ENCODE peak calls at places on chromosome 4, in ten cellular contexts. X, A, J, O, I, K, G, W, V and L are unnamed samples.

GRCh38 chr4:7673111-7673510 is 238.4 kb upstream of the PSAPL1 start:
- DNase-seq in X (no peak), A (no peak), J (no peak), O (no peak), I (no peak), K (no peak), G (no peak), W (no peak), V (no peak), L (no peak)

GRCh38 chr4:9925750-9926439 is 95.4 kb downstream of the SLC2A9 start:
- DNase-seq in X (no peak), A (no peak), J (no peak), O (no peak), I (no peak), K (no peak), G (no peak), W (no peak), V (no peak), L (no peak)

GRCh38 chr4:155405059-155405458 is 28.3 kb upstream of the MAP9 start:
- DNase-seq in X (no peak), A (no peak), J (no peak), O (no peak), I (no peak), K (peak), G (no peak), W (no peak), V (no peak), L (no peak)

GRCh38 chr4:25838526-25838925 is 24.3 kb downstream of the SEL1L3 start:
- DNase-seq in X (no peak), A (no peak), J (no peak), O (no peak), I (no peak), K (no peak), G (no peak), W (no peak), V (no peak), L (no peak)

GRCh38 chr4:168797176-168797575 is 212.9 kb downstream of the CBR4 start:
- DNase-seq in X (no peak), A (no peak), J (no peak), O (no peak), I (no peak), K (peak), G (no peak), W (no peak), V (no peak), L (peak)

GRCh38 chr4:80187677-80188076 is 9.6 kb upstream of the PRDM8 start:
- DNase-seq in X (no peak), A (no peak), J (no peak), O (no peak), I (no peak), K (no peak), G (no peak), W (no peak), V (no peak), L (no peak)

GRCh38 chr4:23805381-23805780 is 84.5 kb downstream of the PPARGC1A start:
- DNase-seq in X (no peak), A (no peak), J (no peak), O (no peak), I (no peak), K (peak), G (no peak), W (no peak), V (no peak), L (no peak)

GRCh38 chr4:77820836-77821561 is 1.8 kb upstream of the CNOT6L start:
- DNase-seq in X (no peak), A (no peak), J (no peak), O (no peak), I (no peak), K (no peak), G (no peak), W (no peak), V (peak), L (no peak)

GRCh38 chr4:16294455-16294854 is 68.2 kb upstream of the TAPT1 start:
- DNase-seq in X (no peak), A (no peak), J (no peak), O (no peak), I (no peak), K (no peak), G (no peak), W (no peak), V (no peak), L (peak)

GRCh38 chr4:7932333-7932732 is 7.3 kb downstream of the AFAP1 start:
- DNase-seq in X (no peak), A (no peak), J (no peak), O (no peak), I (no peak), K (no peak), G (no peak), W (no peak), V (no peak), L (no peak)

GRCh38 chr4:8840006-8840793 is 31.4 kb downstream of the HMX1 start:
- DNase-seq in X (no peak), A (no peak), J (no peak), O (peak), I (no peak), K (no peak), G (no peak), W (no peak), V (no peak), L (no peak)

DNA sequence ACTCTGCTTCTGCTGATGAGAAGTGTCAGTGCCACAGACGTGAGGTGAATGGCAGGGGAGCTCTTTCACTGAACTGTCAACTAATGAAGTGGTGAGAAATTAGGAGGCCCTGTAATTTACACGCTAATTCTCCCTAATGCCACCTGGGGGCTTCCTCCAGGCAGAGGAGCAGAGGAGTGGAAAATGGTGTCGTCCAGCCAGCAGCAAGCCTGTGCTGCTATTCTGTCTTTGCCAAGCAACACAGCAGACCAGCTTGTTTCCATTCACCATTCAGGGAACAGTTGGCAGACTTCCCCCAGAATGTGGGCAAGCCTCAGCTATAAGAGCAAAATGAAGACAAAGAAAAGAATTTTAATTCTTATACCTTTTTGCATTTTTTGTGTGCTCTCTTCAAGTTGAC is 245.2 kb upstream of the TET2 start:
- DNase-seq in X (no peak), A (no peak), J (no peak), O (no peak), I (no peak), K (peak), G (no peak), W (no peak), V (no peak), L (no peak)
- TF ChIP-seq CTCF in X (no peak), A (no peak), J (no peak), O (no peak), I (no peak), K (peak), G (peak), W (no peak), V (no peak), L (no peak)

GRCh38 chr4:186192068-186192751 is 843 bp downstream of the CYP4V2 start:
- DNase-seq in X (no peak), A (peak), J (no peak), O (peak), I (no peak), K (peak), G (no peak), W (peak), V (peak), L (peak)

GRCh38 chr4:186189656-186190055 is 1.7 kb upstream of the CYP4V2 start:
- DNase-seq in X (no peak), A (no peak), J (no peak), O (no peak), I (no peak), K (no peak), G (no peak), W (no peak), V (no peak), L (no peak)

GRCh38 chr4:186191266-186192067 is at the start of gene CYP4V2:
- DNase-seq in X (peak), A (peak), J (peak), O (peak), I (peak), K (peak), G (no peak), W (peak), V (peak), L (peak)

GRCh38 chr4:186188107-186188506 is 3.3 kb upstream of the CYP4V2 start:
- DNase-seq in X (no peak), A (no peak), J (no peak), O (no peak), I (no peak), K (no peak), G (no peak), W (no peak), V (no peak), L (no peak)

DNA sequence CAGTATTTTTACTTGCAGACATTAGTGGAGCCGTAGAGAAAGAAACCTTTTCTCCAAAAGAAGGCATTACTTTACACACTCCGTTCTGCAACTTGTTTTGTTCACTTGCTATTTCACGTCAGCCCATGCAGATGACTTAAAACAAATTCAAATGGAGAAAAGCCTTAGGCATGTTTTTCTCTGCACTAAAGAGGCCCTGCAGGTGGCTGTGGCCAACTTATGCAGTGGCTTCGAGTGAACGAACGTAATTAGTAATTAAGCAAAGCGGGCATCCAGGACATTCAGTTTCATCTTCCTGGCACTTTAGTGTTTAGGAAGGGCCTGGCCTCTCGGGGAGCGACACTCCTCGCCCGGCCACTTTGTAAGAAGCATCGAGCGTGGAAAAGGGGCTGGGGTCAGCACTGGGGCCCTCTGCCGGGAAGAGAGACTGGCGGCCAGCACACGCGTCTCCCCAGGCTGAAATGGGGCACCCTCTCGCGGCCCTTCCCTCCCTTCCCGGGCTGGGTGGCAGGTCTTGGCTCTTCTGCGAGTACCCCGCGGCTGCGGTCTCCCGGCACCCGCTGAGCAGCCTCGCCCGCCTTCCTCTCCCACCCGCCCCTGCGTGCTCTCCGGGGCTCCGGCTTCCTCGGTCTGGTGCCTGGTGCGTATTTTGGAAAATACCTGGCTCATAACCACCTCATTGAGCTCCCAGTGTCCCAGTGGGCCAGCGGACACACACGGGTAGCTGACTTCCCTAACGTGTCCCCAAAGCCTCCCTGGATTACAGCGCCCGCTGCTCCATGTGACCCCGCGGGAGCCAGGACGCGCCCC is 706 bp upstream of the CYP4V2 start:
- DNase-seq in X (peak), A (peak), J (peak), O (peak), I (peak), K (peak), G (no peak), W (peak), V (peak), L (no peak)
- TF ChIP-seq CTCF in X (peak), A (no peak), J (no peak), O (no peak), I (no peak), K (peak), G (peak), W (no peak), V (no peak), L (peak)

DNA sequence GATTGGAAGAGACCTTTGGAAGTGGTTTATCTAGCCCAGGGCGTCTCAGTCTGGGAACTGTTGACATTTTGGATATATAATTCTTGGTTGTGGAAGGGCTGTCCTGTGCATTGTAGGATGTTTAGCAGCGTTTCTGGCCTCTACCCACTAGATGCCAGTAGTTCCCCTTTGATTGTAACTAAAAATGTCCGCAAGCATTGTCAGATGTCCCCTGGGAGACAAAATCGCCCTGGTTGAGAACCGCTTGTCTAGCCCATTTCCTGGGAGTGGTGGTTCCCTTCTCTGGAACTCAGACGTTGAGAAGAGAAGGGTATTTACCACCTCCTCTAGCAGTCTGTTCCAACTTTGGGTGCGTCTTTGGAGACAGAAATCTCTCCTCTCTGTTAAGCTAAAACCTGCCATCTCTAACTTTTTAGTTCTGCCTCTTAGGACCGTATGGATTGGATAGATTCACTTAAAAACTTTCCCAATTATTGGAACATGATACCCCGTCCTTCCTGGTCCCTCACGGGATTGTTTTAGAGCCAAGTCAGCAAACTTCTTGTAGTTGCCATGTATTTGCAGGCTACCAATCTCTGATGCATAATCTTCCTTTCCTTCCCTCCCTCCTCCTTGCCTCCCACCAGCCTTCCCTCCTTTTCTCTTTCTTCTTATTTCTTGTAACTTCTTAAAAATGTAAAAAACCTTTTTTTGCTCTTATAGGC is 13.9 kb downstream of the TMEM165 start:
- DNase-seq in X (peak), A (no peak), J (no peak), O (no peak), I (no peak), K (peak), G (no peak), W (no peak), V (peak), L (no peak)
- TF ChIP-seq CTCF in X (peak), A (no peak), J (peak), O (no peak), I (peak), K (peak), G (no peak), W (no peak), V (peak), L (peak)

DNA sequence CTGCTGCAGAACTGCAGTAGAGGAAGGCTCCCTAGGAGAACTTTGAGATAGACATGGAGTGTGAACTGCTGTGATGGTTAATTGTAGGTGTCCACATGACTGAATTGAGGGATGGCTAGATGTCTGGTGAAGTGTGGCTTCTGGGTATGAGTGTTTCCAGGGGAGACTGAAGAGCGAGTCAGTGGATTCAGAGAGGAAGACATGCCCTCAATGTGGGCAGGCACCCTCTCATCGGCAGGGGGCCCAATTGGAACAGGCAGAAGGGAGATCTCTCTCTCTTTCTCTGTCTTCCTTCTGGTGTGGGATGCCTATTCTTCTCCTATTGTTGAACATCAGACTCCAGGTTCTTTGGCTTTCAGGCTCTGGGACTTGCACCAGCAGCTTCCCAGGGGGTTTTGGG is 304.7 kb upstream of the GATB start:
- DNase-seq in X (no peak), A (no peak), J (no peak), O (no peak), I (no peak), K (no peak), G (no peak), W (no peak), V (no peak), L (no peak)
- TF ChIP-seq CTCF in X (no peak), A (no peak), J (no peak), O (no peak), I (no peak), K (no peak), G (no peak), W (no peak), V (no peak), L (no peak)

DNA sequence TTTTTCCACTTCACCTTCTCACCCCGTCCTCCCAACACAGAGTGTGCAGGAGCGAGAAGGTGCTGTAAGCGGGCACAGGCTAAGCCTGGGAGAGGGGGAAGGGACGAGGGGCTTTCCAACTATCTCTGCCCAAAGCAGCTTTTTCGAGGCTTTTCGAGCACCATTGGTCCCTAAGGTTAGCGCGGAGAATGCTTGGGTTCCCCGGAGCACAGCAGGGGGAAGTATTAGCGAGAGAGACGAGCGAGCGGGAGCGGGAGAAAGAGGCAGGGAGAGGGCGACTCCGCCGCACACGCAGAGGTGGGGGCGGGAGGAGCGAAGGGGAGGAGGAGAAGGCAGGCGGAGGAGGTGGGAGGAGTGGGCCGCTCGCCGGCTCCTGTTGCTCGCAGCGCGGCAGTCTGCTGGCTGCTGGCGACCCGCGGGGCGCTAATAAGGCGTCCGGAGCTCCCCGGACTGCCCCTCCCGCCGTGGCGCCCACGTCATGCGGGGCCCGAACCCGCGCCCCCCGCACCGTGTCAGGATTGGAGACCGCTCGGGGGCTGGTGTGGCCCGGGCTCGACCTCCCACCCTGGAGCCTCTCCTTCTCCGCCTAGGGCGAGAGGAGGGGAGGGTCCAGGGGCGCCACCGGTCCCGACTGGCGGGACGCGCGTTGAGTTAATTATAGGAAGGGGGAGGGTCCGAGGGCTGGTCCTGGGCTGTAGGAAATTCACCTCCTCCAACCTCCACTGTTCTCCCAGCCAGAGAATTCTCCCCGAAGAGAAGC is at the start of gene ADAMTS3:
- DNase-seq in X (peak), A (peak), J (peak), O (peak), I (no peak), K (peak), G (no peak), W (peak), V (no peak), L (no peak)
- TF ChIP-seq CTCF in X (no peak), A (no peak), J (no peak), O (no peak), I (no peak), K (no peak), G (no peak), W (no peak), V (no peak), L (no peak)

DNA sequence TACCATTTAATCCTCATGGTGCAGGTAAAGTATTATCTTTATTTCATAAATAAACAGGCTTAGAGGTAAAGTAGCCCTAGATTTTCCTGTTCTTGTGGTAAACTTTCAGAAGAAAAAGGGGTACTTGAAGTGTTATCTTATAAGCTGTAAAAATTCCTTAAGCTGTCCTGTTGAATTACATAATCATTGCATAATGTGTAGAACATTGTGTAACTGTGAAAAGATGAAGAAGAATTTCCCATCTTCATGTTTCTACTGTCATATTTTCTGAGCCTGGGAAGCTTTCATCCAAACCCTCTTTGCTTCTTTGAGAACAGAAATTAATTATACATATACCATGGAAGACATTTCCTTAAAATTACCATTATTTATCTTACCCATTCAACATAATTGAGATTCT is 90.5 kb downstream of the ELOVL6 start:
- DNase-seq in X (no peak), A (no peak), J (no peak), O (no peak), I (no peak), K (no peak), G (no peak), W (no peak), V (no peak), L (no peak)
- TF ChIP-seq CTCF in X (no peak), A (no peak), J (no peak), O (no peak), I (no peak), K (no peak), G (no peak), W (no peak), V (no peak), L (no peak)